ENCODE peak calls at places on chromosomes 2 and 18, in seven cellular contexts. M, Z, T, G, P, K and V are unnamed samples.

GRCh38 chr2:3664925-3665324 is 6.9 kb downstream of the ALLC start:
- DNase-seq in T (no peak), M (no peak), Z (no peak), G (no peak), P (no peak), K (no peak), V (no peak)

GRCh38 chr2:49288113-49288710 is 133.9 kb upstream of the FSHR start:
- DNase-seq in P (no peak), M (no peak), Z (no peak), G (no peak), T (peak), K (no peak), V (no peak)

GRCh38 chr18:34224423-34225217 is at the start of gene NOL4:
- DNase-seq in P (no peak), M (no peak), G (peak), Z (no peak), T (peak), K (no peak), V (peak)

GRCh38 chr2:48572797-48573196 is 42.8 kb downstream of the STON1 start:
- DNase-seq in Z (no peak), P (no peak), M (no peak), T (no peak), K (no peak), G (no peak), V (no peak)

GRCh38 chr2:72694715-72695496 is 130.9 kb downstream of the EXOC6B start:
- DNase-seq in M (no peak), Z (no peak), P (peak), K (no peak), G (peak), T (peak), V (no peak)

GRCh38 chr2:21386666-21387065 is 262.9 kb downstream of the TDRD15 start:
- DNase-seq in P (no peak), Z (no peak), T (no peak), G (no peak), K (no peak), M (no peak), V (no peak)

GRCh38 chr2:108184421-108184820 is 55.3 kb upstream of the SULT1C3 start:
- DNase-seq in Z (no peak), M (no peak), T (peak), P (no peak), K (no peak), G (peak), V (peak)

GRCh38 chr2:224261316-224261715 is 140.6 kb downstream of the FAM124B start:
- DNase-seq in K (no peak), M (no peak), P (no peak), T (peak), Z (no peak), G (peak), V (no peak)

GRCh38 chr2:98465456-98466201 is 21.0 kb downstream of the INPP4A start:
- DNase-seq in G (no peak), P (no peak), Z (no peak), M (peak), T (peak), K (peak), V (no peak)

GRCh38 chr2:213678437-213679218 is 394.4 kb downstream of the SPAG16 start:
- DNase-seq in Z (no peak), G (no peak), T (no peak), K (no peak), M (no peak), P (no peak), V (peak)